ENCODE peak calls at places on chromosomes 7 and 10, in five cellular contexts. I is NCI-H1105, D is type B pancreatic cell, S is memory B cell, V is Caki2. W is an unnamed sample.

GRCh38 chr10:11359849-11360248 is 251.6 kb downstream of the USP6NL start:
- DNase-seq in I (no peak), S (no peak), D (no peak), V (no peak), W (no peak)

GRCh38 chr7:100829150-100829716 is 1.9 kb upstream of the EPHB4 start:
- DNase-seq in S (no peak), D (no peak), V (no peak), I (no peak), W (peak)

GRCh38 chr7:16915405-16915804 is 33.6 kb upstream of the AGR3 start:
- DNase-seq in S (no peak), V (no peak), I (no peak), D (no peak), W (no peak)

GRCh38 chr10:99906470-99906869 is 103.3 kb downstream of the DNMBP start:
- DNase-seq in D (no peak), S (no peak), I (no peak), V (peak), W (no peak)

GRCh38 chr7:90708841-90709317 is 112.8 kb downstream of the CDK14 start:
- DNase-seq in S (peak), D (no peak), I (no peak), V (no peak), W (no peak)

GRCh38 chr7:126716321-126716720 is 536.4 kb downstream of the GRM8 start:
- DNase-seq in I (no peak), D (no peak), S (no peak), V (no peak), W (no peak)

GRCh38 chr7:80335473-80336232 is 176.2 kb downstream of the GNAT3 start:
- DNase-seq in D (no peak), V (no peak), I (no peak), S (no peak), W (no peak)

GRCh38 chr10:74238031-74238431 is 87.0 kb downstream of the ADK start:
- DNase-seq in S (no peak), D (no peak), V (no peak), I (no peak), W (no peak)

GRCh38 chr10:47114680-47115186 is 185.3 kb upstream of the GDF10 start:
- DNase-seq in S (no peak), I (no peak), D (peak), V (no peak), W (peak)

GRCh38 chr7:139848274-139848673 is 19.2 kb downstream of the TBXAS1 start:
- DNase-seq in S (no peak), I (no peak), V (no peak), D (no peak), W (no peak)

GRCh38 chr10:119933179-119933578 is 40.6 kb downstream of the SEC23IP start:
- DNase-seq in V (peak), S (no peak), I (peak), D (no peak), W (no peak)

GRCh38 chr10:75508814-75509306 is 77.4 kb downstream of the LRMDA start:
- DNase-seq in D (no peak), S (no peak), V (no peak), I (no peak), W (no peak)

GRCh38 chr7:22357311-22358175 is 589 bp upstream of the RAPGEF5 start:
- DNase-seq in D (no peak), V (peak), S (no peak), I (peak), W (no peak)

GRCh38 chr7:17256375-17256774 is 42.1 kb upstream of the AHR start:
- DNase-seq in D (no peak), I (no peak), V (no peak), S (no peak), W (no peak)

GRCh38 chr10:51073461-51074237 is 638 bp upstream of the PRKG1 start:
- DNase-seq in I (no peak), D (no peak), S (no peak), V (no peak), W (peak)

GRCh38 chr7:142882338-142882678 is 3.2 kb downstream of the TRPV6 start:
- DNase-seq in V (no peak), S (no peak), I (no peak), D (no peak), W (no peak)

GRCh38 chr10:16853201-16853600 is 36.0 kb upstream of the RSU1 start:
- DNase-seq in V (peak), I (no peak), S (no peak), D (no peak), W (no peak)

GRCh38 chr10:59460601-59461000 is 98.3 kb upstream of the FAM13C start:
- DNase-seq in V (no peak), D (no peak), I (no peak), S (no peak), W (no peak)

GRCh38 chr10:16891375-16892313 is 74.4 kb upstream of the RSU1 start:
- DNase-seq in S (no peak), D (no peak), I (no peak), V (peak), W (no peak)

GRCh38 chr7:105024734-105025133 is 10.7 kb downstream of the KMT2E start:
- DNase-seq in D (no peak), I (no peak), S (no peak), V (no peak), W (no peak)

GRCh38 chr10:12387561-12388210 is 38.3 kb downstream of the CAMK1D start:
- DNase-seq in I (no peak), S (no peak), V (no peak), D (no peak), W (no peak)

GRCh38 chr10:91901784-91902677 is 7.3 kb downstream of the FGFBP3 start:
- DNase-seq in V (peak), D (no peak), S (no peak), I (no peak), W (no peak)

GRCh38 chr10:79490400-79491081 is 21.8 kb upstream of the EIF5AL1 start:
- DNase-seq in S (no peak), V (no peak), I (no peak), D (no peak), W (no peak)

GRCh38 chr10:30783939-30784500 is 154.5 kb upstream of the LYZL2 start:
- DNase-seq in D (peak), S (peak), V (no peak), I (peak), W (peak)

GRCh38 chr7:130273863-130274262 is 7.2 kb downstream of the CPA2 start:
- DNase-seq in I (peak), V (no peak), S (no peak), D (no peak), W (no peak)

GRCh38 chr10:93236378-93237040 is 162.8 kb downstream of the CYP26A1 start:
- DNase-seq in V (no peak), D (no peak), S (no peak), I (no peak), W (no peak)

GRCh38 chr10:59905066-59905734 is 1.2 kb downstream of the CCDC6 start:
- DNase-seq in I (peak), D (no peak), V (peak), S (peak), W (no peak)

GRCh38 chr7:635227-635626 is 91.3 kb upstream of the DNAAF5 start:
- DNase-seq in V (no peak), S (no peak), D (no peak), I (no peak), W (no peak)

GRCh38 chr7:84113906-84114875 is 80.4 kb downstream of the SEMA3A start:
- DNase-seq in D (no peak), I (no peak), V (no peak), S (no peak), W (no peak)

GRCh38 chr7:147492621-147493020 is 1097.9 kb upstream of the C7orf33 start:
- DNase-seq in D (no peak), V (no peak), S (no peak), I (no peak), W (no peak)

GRCh38 chr7:15288746-15289145 is 273.1 kb downstream of the AGMO start:
- DNase-seq in D (no peak), S (no peak), I (no peak), V (no peak), W (no peak)

GRCh38 chr7:17651926-17652385 is 288.3 kb downstream of the SNX13 start:
- DNase-seq in S (no peak), I (no peak), D (no peak), V (no peak), W (no peak)

GRCh38 chr10:58752665-58753064 is 240.0 kb downstream of the BICC1 start:
- DNase-seq in V (no peak), D (no peak), S (no peak), I (no peak), W (no peak)

GRCh38 chr10:118944959-118945622 is 84.4 kb upstream of the NANOS1 start:
- DNase-seq in V (no peak), S (no peak), I (no peak), D (peak), W (no peak)

W was measured in upper lobe of left lung.